ENCODE peak calls at places on chromosomes 16 and 17, in eight cellular contexts. Y, I, D, K, W, S, M and N are unnamed samples.

GRCh38 chr16:57277586-57277985 is 6.9 kb downstream of the PLLP start:
- DNase-seq in Y (peak; percentile 58), I (peak; percentile 56), D (peak; percentile 45), K (peak; percentile 27), W (peak; percentile 49), S (peak; percentile 90), M (no peak), N (no peak)

GRCh38 chr16:71846443-71846842 is 667 bp downstream of the ATXN1L start:
- DNase-seq in Y (no peak), I (peak; percentile 27), D (no peak), K (no peak), W (no peak), S (no peak), M (no peak), N (peak; percentile 39)

GRCh38 chr17:27244481-27245223 is 49.3 kb upstream of the WSB1 start:
- DNase-seq in Y (no peak), I (peak; percentile 99), D (peak; percentile 100), K (peak; percentile 80), W (peak; percentile 74), S (no peak), M (peak; percentile 56), N (peak; percentile 70)

GRCh38 chr17:18877104-18877503 is 19.2 kb downstream of the PRPSAP2 start:
- DNase-seq in Y (no peak), I (peak; percentile 14), D (peak; percentile 7), K (no peak), W (no peak), S (no peak), M (no peak), N (no peak)

GRCh38 chr17:69503711-69504110 is 89.2 kb downstream of the MAP2K6 start:
- DNase-seq in Y (no peak), I (no peak), D (no peak), K (no peak), W (no peak), S (no peak), M (no peak), N (no peak)

GRCh38 chr17:17139972-17140589 is 66.1 kb downstream of the PLD6 start:
- DNase-seq in Y (no peak), I (no peak), D (no peak), K (no peak), W (no peak), S (no peak), M (no peak), N (no peak)

GRCh38 chr17:15453782-15454181 is 13.6 kb downstream of the CDRT4 start:
- DNase-seq in Y (no peak), I (no peak), D (no peak), K (no peak), W (no peak), S (no peak), M (no peak), N (no peak)

GRCh38 chr17:50684612-50685333 is 22.9 kb downstream of the ANKRD40 start:
- DNase-seq in Y (no peak), I (no peak), D (no peak), K (no peak), W (no peak), S (no peak), M (no peak), N (peak; percentile 81)

GRCh38 chr17:44623070-44623725 is 33.1 kb upstream of the MEIOC start:
- DNase-seq in Y (no peak), I (no peak), D (no peak), K (no peak), W (no peak), S (no peak), M (no peak), N (no peak)

GRCh38 chr16:27020031-27020430 is 46.7 kb upstream of the C16orf82 start:
- DNase-seq in Y (no peak), I (no peak), D (no peak), K (no peak), W (no peak), S (no peak), M (no peak), N (no peak)

GRCh38 chr17:62716834-62717588 is 89.5 kb downstream of the MRC2 start:
- DNase-seq in Y (no peak), I (no peak), D (no peak), K (no peak), W (no peak), S (no peak), M (no peak), N (no peak)

GRCh38 chr16:65828296-65828695 is 538.2 kb upstream of the CDH5 start:
- DNase-seq in Y (no peak), I (no peak), D (no peak), K (no peak), W (no peak), S (no peak), M (no peak), N (no peak)

GRCh38 chr17:56978441-56979090 is 635 bp downstream of the SCPEP1 start:
- DNase-seq in Y (no peak), I (peak; percentile 17), D (peak; percentile 19), K (no peak), W (no peak), S (no peak), M (no peak), N (no peak)

GRCh38 chr16:90048737-90049330 is 28.3 kb downstream of the PRDM7 start:
- DNase-seq in Y (no peak), I (no peak), D (no peak), K (no peak), W (no peak), S (no peak), M (no peak), N (no peak)

GRCh38 chr17:61754124-61754523 is 109.2 kb downstream of the BRIP1 start:
- DNase-seq in Y (no peak), I (no peak), D (no peak), K (no peak), W (no peak), S (no peak), M (no peak), N (no peak)

GRCh38 chr17:59668816-59669215 is 38.4 kb downstream of the PTRH2 start:
- DNase-seq in Y (no peak), I (peak; percentile 90), D (peak; percentile 92), K (no peak), W (no peak), S (peak; percentile 81), M (no peak), N (no peak)

GRCh38 chr17:28725166-28725659 is 820 bp downstream of the TLCD1 start:
- DNase-seq in Y (peak; percentile 74), I (peak; percentile 63), D (peak; percentile 48), K (no peak), W (no peak), S (no peak), M (no peak), N (no peak)

GRCh38 chr16:75263963-75264445 is 12.6 kb upstream of the BCAR1 start:
- DNase-seq in Y (no peak), I (no peak), D (no peak), K (peak; percentile 64), W (no peak), S (no peak), M (no peak), N (no peak)

GRCh38 chr16:88755745-88756443 is 29.1 kb downstream of the PIEZO1 start:
- DNase-seq in Y (no peak), I (no peak), D (no peak), K (no peak), W (no peak), S (no peak), M (no peak), N (no peak)
- TF ChIP-seq CTCF in Y (no peak), I (no peak), D (no peak), K (no peak), W (no peak), S (no peak), M (no peak), N (no peak)

DNA sequence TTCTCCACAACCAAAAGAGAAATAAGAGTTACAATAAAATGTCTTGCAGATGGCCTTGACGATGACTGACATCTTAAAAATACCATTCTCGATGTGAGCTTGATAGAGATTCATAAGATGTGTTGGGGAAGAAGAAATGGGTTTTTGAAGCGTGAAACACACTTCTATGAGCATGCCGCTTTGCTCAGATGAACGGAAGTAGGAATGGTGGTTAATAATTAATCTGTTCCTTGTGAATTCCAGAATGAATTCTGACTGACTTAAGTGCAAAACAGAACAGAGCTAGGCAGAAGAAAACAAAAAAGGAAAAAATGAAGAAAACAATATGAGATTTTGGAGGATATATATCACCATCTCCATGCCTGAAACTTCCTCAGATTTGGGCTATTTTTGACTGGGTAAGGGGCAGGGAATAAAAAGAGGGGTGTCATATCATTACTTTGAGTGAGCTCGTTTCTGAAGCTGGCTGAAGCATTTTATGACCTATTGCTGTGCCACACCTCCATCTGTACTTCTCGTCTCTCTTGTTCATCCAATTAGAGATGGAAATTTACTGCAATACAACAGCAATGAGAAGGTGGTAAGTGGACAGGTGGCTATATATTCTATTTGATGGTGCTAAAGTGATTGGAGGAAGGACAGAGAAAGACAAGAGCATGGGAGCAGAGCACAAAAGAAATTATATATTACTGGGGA is 1152.0 kb upstream of the CDH8 start:
- DNase-seq in Y (no peak), I (no peak), D (no peak), K (no peak), W (no peak), S (peak; percentile 35), M (no peak), N (no peak)
- H3K4me3 ChIP-seq in Y (no peak overlapping the region), I (no peak overlapping the region), D (no peak overlapping the region), K (no peak overlapping the region), W (no peak overlapping the region), S (no peak overlapping the region), M (no peak overlapping the region), N (no peak overlapping the region)

GRCh38 chr17:80751460-80752368 is 207.1 kb downstream of the RPTOR start:
- DNase-seq in Y (no peak), I (no peak), D (no peak), K (no peak), W (no peak), S (no peak), M (no peak), N (peak; percentile 26)

GRCh38 chr17:80755650-80756405 is 211.2 kb downstream of the RPTOR start:
- DNase-seq in Y (no peak), I (no peak), D (no peak), K (no peak), W (no peak), S (no peak), M (no peak), N (no peak)

GRCh38 chr17:80752369-80752705 is 207.7 kb downstream of the RPTOR start:
- DNase-seq in Y (no peak), I (no peak), D (no peak), K (no peak), W (no peak), S (no peak), M (no peak), N (no peak)

GRCh38 chr17:80754846-80755245 is 210.2 kb downstream of the RPTOR start:
- DNase-seq in Y (no peak), I (no peak), D (no peak), K (no peak), W (no peak), S (no peak), M (no peak), N (no peak)

DNA sequence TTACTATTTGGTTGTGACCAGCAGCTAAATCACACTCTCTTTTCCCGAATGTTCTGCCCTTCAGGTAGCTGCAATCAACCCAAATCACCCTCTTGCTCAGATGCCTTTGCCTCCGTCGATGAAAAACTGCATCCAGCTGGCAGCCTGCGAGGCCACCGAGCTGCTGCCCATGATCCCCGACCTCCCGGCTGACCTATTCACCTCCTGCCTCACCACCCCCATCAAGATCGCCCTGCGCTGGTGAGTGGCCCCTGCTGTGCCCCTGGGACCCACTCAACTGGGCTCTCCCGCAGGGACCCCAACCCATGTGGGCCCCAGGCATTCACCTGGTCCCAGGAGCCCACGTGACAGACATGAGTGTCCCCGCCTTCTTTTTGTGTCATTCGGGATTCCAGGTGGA is 209.3 kb downstream of the RPTOR start:
- DNase-seq in Y (no peak), I (no peak), D (no peak), K (no peak), W (no peak), S (no peak), M (no peak), N (no peak)
- TF ChIP-seq CTCF in Y (no peak), I (no peak), D (no peak), K (no peak), W (no peak), S (no peak), M (no peak), N (no peak)

GRCh38 chr16:29824589-29825144 is 4.4 kb downstream of the MVP start:
- DNase-seq in Y (peak; percentile 68), I (peak; percentile 66), D (peak; percentile 62), K (no peak), W (no peak), S (peak; percentile 51), M (no peak), N (no peak)
- H3K4me3 ChIP-seq in Y (peak overlapping the region; percentile 17), I (no peak overlapping the region), D (no peak overlapping the region), K (no peak overlapping the region), W (no peak overlapping the region), S (no peak overlapping the region), M (peak overlapping the region; percentile 21), N (no peak overlapping the region)